ENCODE peak calls at places on chromosome 5, in nine cellular contexts. One of them, this sample, is unnamed.

GRCh38 chr5:59645380-59645779 is 248.1 kb downstream of the PDE4D start:
- DNase-seq in CD4-positive, CD25-positive, alpha-beta regulatory T cell: no peak
- DNase-seq in upper lobe of left lung: no peak
- DNase-seq in mammary epithelial cell: no peak
- DNase-seq in Karpas-422: no peak
- DNase-seq in CD8-positive, alpha-beta memory T cell: no peak
- DNase-seq in PC-9: no peak
- DNase-seq in aorta: no peak
- DNase-seq in Peyer's patch: no peak
- DNase-seq in this sample: no peak

GRCh38 chr5:17991775-17992174 is 357.5 kb downstream of the TAF11L14 start:
- DNase-seq in CD4-positive, CD25-positive, alpha-beta regulatory T cell: no peak
- DNase-seq in mammary epithelial cell: no peak
- DNase-seq in Karpas-422: no peak
- DNase-seq in PC-9: no peak
- DNase-seq in Peyer's patch: no peak
- DNase-seq in CD8-positive, alpha-beta memory T cell: no peak
- DNase-seq in aorta: no peak
- DNase-seq in upper lobe of left lung: no peak
- DNase-seq in this sample: no peak

GRCh38 chr5:168649306-168649705 is 70.1 kb upstream of the PANK3 start:
- DNase-seq in PC-9: no peak
- DNase-seq in CD8-positive, alpha-beta memory T cell: no peak
- DNase-seq in aorta: no peak
- DNase-seq in Peyer's patch: no peak
- DNase-seq in Karpas-422: no peak
- DNase-seq in mammary epithelial cell: peak; percentile 72
- DNase-seq in CD4-positive, CD25-positive, alpha-beta regulatory T cell: no peak
- DNase-seq in upper lobe of left lung: no peak
- DNase-seq in this sample: no peak

GRCh38 chr5:178331491-178331981 is 98.9 kb upstream of the PHYKPL start:
- DNase-seq in Peyer's patch: no peak
- DNase-seq in aorta: peak; percentile 64
- DNase-seq in CD8-positive, alpha-beta memory T cell: no peak
- DNase-seq in Karpas-422: no peak
- DNase-seq in mammary epithelial cell: no peak
- DNase-seq in CD4-positive, CD25-positive, alpha-beta regulatory T cell: no peak
- DNase-seq in upper lobe of left lung: peak; percentile 39
- DNase-seq in PC-9: peak; percentile 45
- DNase-seq in this sample: no peak

GRCh38 chr5:180830253-180831138 is 27.9 kb upstream of the MGAT1 start:
- DNase-seq in Karpas-422: peak; percentile 82
- DNase-seq in PC-9: no peak
- DNase-seq in upper lobe of left lung: peak; percentile 83
- DNase-seq in aorta: no peak
- DNase-seq in CD8-positive, alpha-beta memory T cell: peak; percentile 83
- DNase-seq in mammary epithelial cell: peak; percentile 13
- DNase-seq in CD4-positive, CD25-positive, alpha-beta regulatory T cell: peak; percentile 57
- DNase-seq in Peyer's patch: peak; percentile 77
- DNase-seq in this sample: no peak

GRCh38 chr5:181138258-181138657 is 7.3 kb upstream of the OR2V1 start:
- DNase-seq in PC-9: no peak
- DNase-seq in aorta: no peak
- DNase-seq in upper lobe of left lung: no peak
- DNase-seq in CD8-positive, alpha-beta memory T cell: no peak
- DNase-seq in CD4-positive, CD25-positive, alpha-beta regulatory T cell: no peak
- DNase-seq in Karpas-422: no peak
- DNase-seq in Peyer's patch: no peak
- DNase-seq in mammary epithelial cell: no peak
- DNase-seq in this sample: no peak

GRCh38 chr5:72525816-72526215 is 18.6 kb upstream of the ZNF366 start:
- DNase-seq in Peyer's patch: no peak
- DNase-seq in PC-9: peak; percentile 80
- DNase-seq in CD8-positive, alpha-beta memory T cell: no peak
- DNase-seq in mammary epithelial cell: peak; percentile 71
- DNase-seq in upper lobe of left lung: no peak
- DNase-seq in Karpas-422: no peak
- DNase-seq in aorta: no peak
- DNase-seq in CD4-positive, CD25-positive, alpha-beta regulatory T cell: no peak
- DNase-seq in this sample: peak; percentile 46

GRCh38 chr5:80754900-80755299 is 100.1 kb upstream of the DHFR start:
- DNase-seq in CD4-positive, CD25-positive, alpha-beta regulatory T cell: no peak
- DNase-seq in Peyer's patch: peak; percentile 27
- DNase-seq in mammary epithelial cell: no peak
- DNase-seq in PC-9: no peak
- DNase-seq in upper lobe of left lung: no peak
- DNase-seq in aorta: no peak
- DNase-seq in Karpas-422: peak; percentile 77
- DNase-seq in CD8-positive, alpha-beta memory T cell: peak; percentile 1
- DNase-seq in this sample: no peak

GRCh38 chr5:172939045-172939444 is 20.2 kb upstream of the RPL26L1 start:
- DNase-seq in CD4-positive, CD25-positive, alpha-beta regulatory T cell: no peak
- DNase-seq in aorta: peak; percentile 61
- DNase-seq in mammary epithelial cell: no peak
- DNase-seq in upper lobe of left lung: no peak
- DNase-seq in PC-9: no peak
- DNase-seq in CD8-positive, alpha-beta memory T cell: no peak
- DNase-seq in Karpas-422: peak; percentile 54
- DNase-seq in Peyer's patch: no peak
- DNase-seq in this sample: no peak

GRCh38 chr5:138610468-138611294 is 35.5 kb upstream of the HSPA9 start:
- DNase-seq in mammary epithelial cell: no peak
- DNase-seq in Peyer's patch: no peak
- DNase-seq in Karpas-422: no peak
- DNase-seq in aorta: no peak
- DNase-seq in CD4-positive, CD25-positive, alpha-beta regulatory T cell: no peak
- DNase-seq in upper lobe of left lung: no peak
- DNase-seq in CD8-positive, alpha-beta memory T cell: no peak
- DNase-seq in PC-9: no peak
- DNase-seq in this sample: no peak

GRCh38 chr5:102796014-102796413 is 40.9 kb downstream of the PAM start:
- DNase-seq in Karpas-422: no peak
- DNase-seq in CD8-positive, alpha-beta memory T cell: no peak
- DNase-seq in Peyer's patch: no peak
- DNase-seq in upper lobe of left lung: no peak
- DNase-seq in CD4-positive, CD25-positive, alpha-beta regulatory T cell: no peak
- DNase-seq in PC-9: no peak
- DNase-seq in mammary epithelial cell: no peak
- DNase-seq in aorta: no peak
- DNase-seq in this sample: no peak

GRCh38 chr5:88488566-88488965 is 219.9 kb upstream of the TMEM161B start:
- DNase-seq in PC-9: no peak
- DNase-seq in Karpas-422: no peak
- DNase-seq in mammary epithelial cell: no peak
- DNase-seq in CD8-positive, alpha-beta memory T cell: no peak
- DNase-seq in Peyer's patch: no peak
- DNase-seq in aorta: no peak
- DNase-seq in CD4-positive, CD25-positive, alpha-beta regulatory T cell: no peak
- DNase-seq in upper lobe of left lung: no peak
- DNase-seq in this sample: no peak

GRCh38 chr5:57750282-57750681 is 267.7 kb upstream of the ACTBL2 start:
- DNase-seq in mammary epithelial cell: no peak
- DNase-seq in CD8-positive, alpha-beta memory T cell: no peak
- DNase-seq in aorta: no peak
- DNase-seq in upper lobe of left lung: no peak
- DNase-seq in CD4-positive, CD25-positive, alpha-beta regulatory T cell: no peak
- DNase-seq in Karpas-422: no peak
- DNase-seq in PC-9: no peak
- DNase-seq in Peyer's patch: no peak
- DNase-seq in this sample: no peak

GRCh38 chr5:36393656-36394438 is 92.1 kb upstream of the RANBP3L start:
- DNase-seq in upper lobe of left lung: no peak
- DNase-seq in CD4-positive, CD25-positive, alpha-beta regulatory T cell: no peak
- DNase-seq in CD8-positive, alpha-beta memory T cell: no peak
- DNase-seq in aorta: no peak
- DNase-seq in Peyer's patch: no peak
- DNase-seq in PC-9: no peak
- DNase-seq in mammary epithelial cell: no peak
- DNase-seq in Karpas-422: no peak
- DNase-seq in this sample: no peak

GRCh38 chr5:17374157-17374556 is 123.9 kb upstream of the TAF11L2 start:
- DNase-seq in aorta: no peak
- DNase-seq in CD8-positive, alpha-beta memory T cell: no peak
- DNase-seq in Karpas-422: peak; percentile 48
- DNase-seq in Peyer's patch: no peak
- DNase-seq in mammary epithelial cell: no peak
- DNase-seq in PC-9: no peak
- DNase-seq in CD4-positive, CD25-positive, alpha-beta regulatory T cell: no peak
- DNase-seq in upper lobe of left lung: no peak
- DNase-seq in this sample: peak; percentile 10

GRCh38 chr5:159100928-159101646 is 1.4 kb upstream of the EBF1 start:
- DNase-seq in PC-9: no peak
- DNase-seq in aorta: peak; percentile 79
- DNase-seq in Peyer's patch: peak; percentile 26
- DNase-seq in Karpas-422: peak; percentile 71
- DNase-seq in CD8-positive, alpha-beta memory T cell: no peak
- DNase-seq in upper lobe of left lung: no peak
- DNase-seq in CD4-positive, CD25-positive, alpha-beta regulatory T cell: no peak
- DNase-seq in mammary epithelial cell: no peak
- DNase-seq in this sample: no peak

GRCh38 chr5:39266442-39266841 is 47.1 kb upstream of the FYB1 start:
- DNase-seq in CD8-positive, alpha-beta memory T cell: no peak
- DNase-seq in Peyer's patch: no peak
- DNase-seq in CD4-positive, CD25-positive, alpha-beta regulatory T cell: no peak
- DNase-seq in PC-9: no peak
- DNase-seq in mammary epithelial cell: no peak
- DNase-seq in Karpas-422: no peak
- DNase-seq in aorta: no peak
- DNase-seq in upper lobe of left lung: peak; percentile 37
- DNase-seq in this sample: no peak

GRCh38 chr5:172479784-172480115 is 25.4 kb upstream of the SH3PXD2B start:
- DNase-seq in aorta: no peak
- DNase-seq in Karpas-422: no peak
- DNase-seq in PC-9: peak; percentile 25
- DNase-seq in CD8-positive, alpha-beta memory T cell: no peak
- DNase-seq in Peyer's patch: no peak
- DNase-seq in upper lobe of left lung: no peak
- DNase-seq in mammary epithelial cell: no peak
- DNase-seq in CD4-positive, CD25-positive, alpha-beta regulatory T cell: no peak
- DNase-seq in this sample: no peak

GRCh38 chr5:76689321-76690026 is 26.5 kb upstream of the F2R start:
- DNase-seq in mammary epithelial cell: peak; percentile 81
- DNase-seq in CD4-positive, CD25-positive, alpha-beta regulatory T cell: no peak
- DNase-seq in upper lobe of left lung: no peak
- DNase-seq in Karpas-422: no peak
- DNase-seq in PC-9: peak; percentile 89
- DNase-seq in Peyer's patch: no peak
- DNase-seq in CD8-positive, alpha-beta memory T cell: no peak
- DNase-seq in aorta: no peak
- DNase-seq in this sample: peak; percentile 53

GRCh38 chr5:20556364-20556763 is 568.4 kb upstream of the CDH18 start:
- DNase-seq in CD4-positive, CD25-positive, alpha-beta regulatory T cell: no peak
- DNase-seq in Karpas-422: no peak
- DNase-seq in aorta: no peak
- DNase-seq in CD8-positive, alpha-beta memory T cell: no peak
- DNase-seq in mammary epithelial cell: peak; percentile 27
- DNase-seq in Peyer's patch: no peak
- DNase-seq in PC-9: no peak
- DNase-seq in upper lobe of left lung: no peak
- DNase-seq in this sample: no peak

GRCh38 chr5:73838901-73839300 is 212.9 kb downstream of the ARHGEF28 start:
- DNase-seq in aorta: no peak
- DNase-seq in CD8-positive, alpha-beta memory T cell: no peak
- DNase-seq in PC-9: no peak
- DNase-seq in mammary epithelial cell: no peak
- DNase-seq in Karpas-422: no peak
- DNase-seq in CD4-positive, CD25-positive, alpha-beta regulatory T cell: no peak
- DNase-seq in Peyer's patch: no peak
- DNase-seq in upper lobe of left lung: no peak
- DNase-seq in this sample: no peak
- H3K27ac ChIP-seq in aorta: no peak overlapping the region
- H3K27ac ChIP-seq in CD8-positive, alpha-beta memory T cell: no peak overlapping the region
- H3K27ac ChIP-seq in PC-9: no peak overlapping the region
- H3K27ac ChIP-seq in mammary epithelial cell: no peak overlapping the region
- H3K27ac ChIP-seq in Karpas-422: no peak overlapping the region
- H3K27ac ChIP-seq in CD4-positive, CD25-positive, alpha-beta regulatory T cell: no peak overlapping the region
- H3K27ac ChIP-seq in Peyer's patch: no peak overlapping the region
- H3K27ac ChIP-seq in upper lobe of left lung: no peak overlapping the region
- H3K27ac ChIP-seq in this sample: no peak overlapping the region

GRCh38 chr5:157540707-157541451 is 34.7 kb downstream of the ADAM19 start:
- DNase-seq in CD4-positive, CD25-positive, alpha-beta regulatory T cell: peak; percentile 21
- DNase-seq in PC-9: no peak
- DNase-seq in mammary epithelial cell: peak; percentile 53
- DNase-seq in Peyer's patch: peak; percentile 60
- DNase-seq in CD8-positive, alpha-beta memory T cell: no peak
- DNase-seq in upper lobe of left lung: peak; percentile 69
- DNase-seq in aorta: peak; percentile 83
- DNase-seq in Karpas-422: no peak
- DNase-seq in this sample: no peak
- H3K27ac ChIP-seq in CD4-positive, CD25-positive, alpha-beta regulatory T cell: peak overlapping the region; percentile 88
- H3K27ac ChIP-seq in PC-9: no peak overlapping the region
- H3K27ac ChIP-seq in mammary epithelial cell: no peak overlapping the region
- H3K27ac ChIP-seq in Peyer's patch: peak overlapping the region; percentile 77
- H3K27ac ChIP-seq in CD8-positive, alpha-beta memory T cell: peak overlapping the region; percentile 62
- H3K27ac ChIP-seq in upper lobe of left lung: peak overlapping the region; percentile 83
- H3K27ac ChIP-seq in aorta: no peak overlapping the region
- H3K27ac ChIP-seq in Karpas-422: no peak overlapping the region
- H3K27ac ChIP-seq in this sample: no peak overlapping the region

DNA sequence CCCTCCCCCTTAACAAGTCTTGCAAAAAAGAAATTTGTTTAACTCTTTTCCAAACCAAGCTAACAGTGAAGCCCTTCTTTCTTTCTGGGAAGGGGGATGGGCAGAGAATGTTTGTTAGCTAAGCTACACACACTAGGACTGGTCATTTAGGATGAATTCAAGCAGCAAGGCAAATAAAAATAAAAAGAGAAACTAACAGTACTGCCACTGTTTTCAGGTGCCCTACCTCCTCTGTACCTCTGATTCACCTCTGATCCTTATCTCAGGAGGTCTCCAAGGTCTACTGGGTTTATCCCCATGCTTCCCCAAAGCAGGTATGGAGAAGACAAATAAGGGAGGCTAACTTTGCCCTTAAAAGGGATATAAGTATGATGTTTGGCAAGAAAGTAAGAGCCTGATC is 52.9 kb downstream of the ELL2 start:
- DNase-seq in PC-9: peak; percentile 76
- DNase-seq in Peyer's patch: no peak
- DNase-seq in CD4-positive, CD25-positive, alpha-beta regulatory T cell: no peak
- DNase-seq in CD8-positive, alpha-beta memory T cell: no peak
- DNase-seq in upper lobe of left lung: no peak
- DNase-seq in mammary epithelial cell: peak; percentile 49
- DNase-seq in Karpas-422: no peak
- DNase-seq in aorta: no peak
- DNase-seq in this sample: no peak
- H3K27ac ChIP-seq in PC-9: no peak overlapping the region
- H3K27ac ChIP-seq in Peyer's patch: no peak overlapping the region
- H3K27ac ChIP-seq in CD4-positive, CD25-positive, alpha-beta regulatory T cell: no peak overlapping the region
- H3K27ac ChIP-seq in CD8-positive, alpha-beta memory T cell: no peak overlapping the region
- H3K27ac ChIP-seq in upper lobe of left lung: no peak overlapping the region
- H3K27ac ChIP-seq in mammary epithelial cell: no peak overlapping the region
- H3K27ac ChIP-seq in Karpas-422: no peak overlapping the region
- H3K27ac ChIP-seq in aorta: no peak overlapping the region
- H3K27ac ChIP-seq in this sample: peak overlapping the region; percentile 92

DNA sequence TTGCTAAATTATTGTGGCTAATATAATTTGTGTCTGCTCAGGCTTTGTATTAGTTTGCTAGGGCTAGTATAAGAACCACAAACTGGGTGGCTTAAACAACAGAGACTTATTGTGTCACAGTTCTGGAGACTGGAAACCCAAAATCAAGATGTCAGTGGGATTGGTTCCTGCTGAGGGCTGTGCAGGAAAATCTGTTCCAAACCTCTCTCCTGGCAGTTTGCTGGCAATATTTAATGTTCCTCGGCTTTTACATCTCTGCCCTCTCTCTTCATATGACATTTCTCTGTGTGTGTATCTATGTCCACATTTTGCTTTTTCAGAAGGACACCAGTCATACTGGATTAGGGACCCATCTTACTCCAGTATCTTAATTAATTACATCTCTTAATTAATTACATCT is 498.8 kb upstream of the CD180 start:
- DNase-seq in CD4-positive, CD25-positive, alpha-beta regulatory T cell: no peak
- DNase-seq in Peyer's patch: no peak
- DNase-seq in aorta: no peak
- DNase-seq in CD8-positive, alpha-beta memory T cell: no peak
- DNase-seq in PC-9: no peak
- DNase-seq in upper lobe of left lung: no peak
- DNase-seq in mammary epithelial cell: no peak
- DNase-seq in Karpas-422: no peak
- DNase-seq in this sample: no peak
- H3K27ac ChIP-seq in CD4-positive, CD25-positive, alpha-beta regulatory T cell: no peak overlapping the region
- H3K27ac ChIP-seq in Peyer's patch: peak overlapping the region; percentile 38
- H3K27ac ChIP-seq in aorta: no peak overlapping the region
- H3K27ac ChIP-seq in CD8-positive, alpha-beta memory T cell: no peak overlapping the region
- H3K27ac ChIP-seq in PC-9: no peak overlapping the region
- H3K27ac ChIP-seq in upper lobe of left lung: peak overlapping the region; percentile 68
- H3K27ac ChIP-seq in mammary epithelial cell: no peak overlapping the region
- H3K27ac ChIP-seq in Karpas-422: no peak overlapping the region
- H3K27ac ChIP-seq in this sample: no peak overlapping the region

This sample was measured in epithelial cell of prostate.